ENCODE peak calls at places on chromosomes 12 and 14, in nine cellular contexts. U is effector memory CD4-positive, alpha-beta T cell; W is lower lobe of right lung; I is mucosa of descending colon; E is endothelial cell of umbilical vein; J is Caco-2; L is tibial nerve; Q is heart left ventricle; V is left ventricle myocardium inferior. H is an unnamed sample.

GRCh38 chr14:105448706-105449111 is 25.9 kb upstream of the CRIP2 start:
- DNase-seq in U (peak; percentile 52), W (peak; percentile 79), I (peak; percentile 61), E (peak; percentile 74), J (peak; percentile 74), L (peak; percentile 56), Q (peak; percentile 76), V (peak; percentile 80), H (peak; percentile 69)

GRCh38 chr12:13099910-13100609 is 3.4 kb downstream of the GSG1 start:
- DNase-seq in U (no peak), W (no peak), I (no peak), E (peak; percentile 30), J (no peak), L (no peak), Q (no peak), V (no peak), H (no peak)

GRCh38 chr14:26775765-26776577 is 178.1 kb upstream of the NOVA1 start:
- DNase-seq in U (no peak), W (no peak), I (no peak), E (peak; percentile 58), J (no peak), L (no peak), Q (no peak), V (no peak), H (no peak)

GRCh38 chr12:131049002-131049401 is 95.3 kb downstream of the ADGRD1 start:
- DNase-seq in U (no peak), W (peak; percentile 35), I (peak; percentile 31), E (no peak), J (no peak), L (no peak), Q (no peak), V (no peak), H (peak; percentile 50)

GRCh38 chr12:55686366-55687010 is 21.2 kb downstream of the ITGA7 start:
- DNase-seq in U (no peak), W (no peak), I (no peak), E (no peak), J (no peak), L (no peak), Q (no peak), V (no peak), H (no peak)

GRCh38 chr12:103841690-103842584 is 903 bp upstream of the NT5DC3 start:
- DNase-seq in U (peak; percentile 27), W (peak; percentile 68), I (peak; percentile 77), E (peak; percentile 16), J (peak; percentile 55), L (no peak), Q (peak; percentile 69), V (peak; percentile 53), H (peak; percentile 88)

GRCh38 chr14:65686761-65687160 is 274.2 kb downstream of the FUT8 start:
- DNase-seq in U (no peak), W (no peak), I (no peak), E (no peak), J (no peak), L (no peak), Q (no peak), V (no peak), H (no peak)

GRCh38 chr12:176321-177181 is 37.4 kb downstream of the SLC6A12 start:
- DNase-seq in U (no peak), W (no peak), I (peak; percentile 79), E (no peak), J (peak; percentile 50), L (no peak), Q (peak; percentile 66), V (no peak), H (peak; percentile 67)

GRCh38 chr14:104049576-104050240 is 35.8 kb upstream of the ASPG start:
- DNase-seq in U (no peak), W (no peak), I (no peak), E (no peak), J (no peak), L (no peak), Q (peak; percentile 40), V (no peak), H (no peak)

GRCh38 chr14:51774209-51774608 is 86.2 kb upstream of the GNG2 start:
- DNase-seq in U (peak; percentile 3), W (no peak), I (no peak), E (no peak), J (no peak), L (no peak), Q (no peak), V (no peak), H (no peak)

GRCh38 chr12:93857917-93858513 is 180.8 kb downstream of the CRADD start:
- DNase-seq in U (no peak), W (no peak), I (no peak), E (no peak), J (no peak), L (peak; percentile 12), Q (no peak), V (no peak), H (no peak)

GRCh38 chr12:93865751-93866150 is 188.6 kb downstream of the CRADD start:
- DNase-seq in U (no peak), W (no peak), I (no peak), E (no peak), J (no peak), L (no peak), Q (no peak), V (no peak), H (no peak)

GRCh38 chr12:93857279-93857894 is 180.2 kb downstream of the CRADD start:
- DNase-seq in U (no peak), W (no peak), I (no peak), E (no peak), J (no peak), L (no peak), Q (no peak), V (no peak), H (no peak)

GRCh38 chr12:93860659-93861373 is 183.6 kb downstream of the CRADD start:
- DNase-seq in U (no peak), W (no peak), I (no peak), E (no peak), J (no peak), L (peak; percentile 2), Q (no peak), V (no peak), H (no peak)

DNA sequence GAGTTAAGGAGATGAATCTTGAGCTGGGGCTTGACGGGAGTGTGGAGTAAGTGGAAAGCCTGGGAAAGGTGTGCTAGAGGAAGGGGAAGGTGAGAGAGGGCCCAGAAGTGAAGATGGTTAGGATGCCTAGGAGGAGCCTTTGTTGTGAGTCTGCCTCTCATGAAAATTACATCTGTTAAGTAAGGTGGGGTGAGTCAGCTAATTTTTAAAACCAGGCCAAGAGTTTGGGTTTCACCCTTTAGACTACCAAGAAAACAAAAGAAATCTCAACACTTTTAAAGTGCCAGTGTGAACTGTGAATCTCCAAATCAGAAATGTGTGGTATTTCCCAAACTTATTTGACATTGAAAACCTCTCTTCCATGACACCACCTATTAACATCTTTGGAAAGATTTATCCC is 185.2 kb downstream of the CRADD start:
- DNase-seq in U (no peak), W (no peak), I (no peak), E (no peak), J (no peak), L (peak; percentile 2), Q (no peak), V (no peak), H (no peak)
- H3K4me3 ChIP-seq in U (no peak overlapping the region), W (no peak overlapping the region), I (no peak overlapping the region), E (no peak overlapping the region), J (no peak overlapping the region), L (no peak overlapping the region), Q (no peak overlapping the region), V (no peak overlapping the region), H (no peak overlapping the region)

GRCh38 chr14:61739133-61739532 is 23.1 kb upstream of the SNAPC1 start:
- DNase-seq in U (no peak), W (no peak), I (no peak), E (no peak), J (no peak), L (no peak), Q (no peak), V (no peak), H (no peak)
- H3K36me3 ChIP-seq in U (peaks cover 70% of the 10 kb centered on the region), W (peaks cover 99% of the 10 kb centered on the region), I (peaks cover 8% of the 10 kb centered on the region), E (peaks cover 23% of the 10 kb centered on the region), J (peaks cover 1% of the 10 kb centered on the region), L (peaks cover 94% of the 10 kb centered on the region), Q (peaks cover 98% of the 10 kb centered on the region), V (peaks cover 95% of the 10 kb centered on the region), H (peaks cover 100% of the 10 kb centered on the region)

GRCh38 chr12:14369322-14369721 is 3.8 kb downstream of the ATF7IP start:
- DNase-seq in U (no peak), W (no peak), I (no peak), E (no peak), J (no peak), L (no peak), Q (no peak), V (no peak), H (no peak)

GRCh38 chr12:14364583-14365271 is 755 bp upstream of the ATF7IP start:
- DNase-seq in U (no peak), W (no peak), I (no peak), E (no peak), J (no peak), L (no peak), Q (no peak), V (no peak), H (no peak)

GRCh38 chr12:14365294-14366210 is at the start of gene ATF7IP:
- DNase-seq in U (peak; percentile 94), W (peak; percentile 96), I (peak; percentile 98), E (peak; percentile 97), J (peak; percentile 99), L (peak; percentile 98), Q (peak; percentile 97), V (peak; percentile 95), H (peak; percentile 96)

GRCh38 chr12:14367097-14367661 is 1.7 kb downstream of the ATF7IP start:
- DNase-seq in U (no peak), W (no peak), I (no peak), E (peak; percentile 73), J (peak; percentile 50), L (no peak), Q (no peak), V (no peak), H (no peak)

DNA sequence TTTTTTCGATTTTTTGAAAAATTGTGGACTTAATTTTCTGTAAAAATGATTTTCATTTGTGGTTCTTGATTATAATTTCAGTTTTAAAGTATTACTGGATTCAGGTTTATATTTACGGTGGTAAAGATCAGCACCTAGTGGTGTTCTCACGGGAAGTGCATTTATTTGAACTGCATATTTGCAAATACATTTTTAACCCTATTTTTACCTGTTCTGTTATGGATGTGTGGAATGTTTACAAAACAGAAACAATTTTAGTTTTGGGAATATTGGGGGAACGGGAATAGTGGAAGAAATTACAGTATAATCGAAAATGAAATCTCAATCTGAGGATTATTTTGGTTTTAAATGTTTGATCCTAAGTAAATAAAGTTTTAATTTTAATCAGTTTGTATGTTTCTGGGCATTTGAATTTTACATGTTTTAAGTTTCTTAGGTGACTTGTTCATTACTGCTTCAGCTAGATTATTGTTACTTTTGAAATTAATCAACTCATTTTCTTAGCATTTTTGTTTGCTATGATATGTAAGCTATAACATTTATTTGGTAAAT is 805 bp downstream of the ATF7IP start:
- DNase-seq in U (no peak), W (no peak), I (no peak), E (no peak), J (no peak), L (no peak), Q (no peak), V (no peak), H (no peak)
- H3K4me3 ChIP-seq in U (peak overlapping the region; percentile 62), W (peak overlapping the region; percentile 69), I (peak overlapping the region; percentile 56), E (peak overlapping the region; percentile 53), J (peak overlapping the region; percentile 76), L (peak overlapping the region; percentile 81), Q (peak overlapping the region; percentile 71), V (peak overlapping the region; percentile 85), H (peak overlapping the region; percentile 55)

DNA sequence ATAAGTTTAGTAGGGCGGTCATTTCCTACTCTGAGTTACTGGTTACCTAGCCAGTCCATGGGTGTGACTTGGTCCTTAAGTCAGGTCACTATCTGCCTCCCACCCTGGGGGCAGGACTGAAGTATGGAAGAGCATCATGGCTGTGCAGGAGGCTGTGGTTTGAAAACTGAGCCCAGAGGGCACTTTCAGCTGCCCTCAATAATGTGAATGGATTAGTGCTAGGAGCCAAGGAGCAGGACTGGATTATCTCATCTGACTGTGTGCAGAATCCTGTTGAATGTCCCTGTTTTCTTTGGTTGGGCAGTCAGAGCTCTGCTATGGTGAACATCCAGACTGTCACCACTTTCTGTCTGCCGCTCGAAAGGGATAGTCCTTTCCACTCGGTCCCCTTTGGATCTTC is 1.6 kb downstream of the ATXN7L3B start:
- DNase-seq in U (no peak), W (no peak), I (no peak), E (no peak), J (no peak), L (no peak), Q (no peak), V (no peak), H (no peak)
- H3K36me3 ChIP-seq in U (peaks cover 3% of the 10 kb centered on the region), W (peaks cover 10% of the 10 kb centered on the region), I (no peaks in the 10 kb centered on the region), E (no peaks in the 10 kb centered on the region), J (peaks cover 5% of the 10 kb centered on the region), L (peaks cover 13% of the 10 kb centered on the region), Q (peaks cover 20% of the 10 kb centered on the region), V (peaks cover 6% of the 10 kb centered on the region), H (no peaks in the 10 kb centered on the region)

H was measured in left lung.